ENCODE peak calls at places on chromosomes 1 and 21, in eight cellular contexts. D, C, K, G, Y, M, A and W are unnamed samples.

GRCh38 chr1:226400519-226401406 is 7.1 kb downstream of the PARP1 start:
- DNase-seq in D (no peak), C (no peak), K (no peak), G (no peak), Y (no peak), M (no peak), A (no peak), W (no peak)

GRCh38 chr1:104878203-104878911 is 1128.7 kb downstream of the AMY1C start:
- DNase-seq in D (no peak), C (no peak), K (no peak), G (no peak), Y (no peak), M (no peak), A (no peak), W (no peak)

GRCh38 chr1:53241828-53242227 is 3.5 kb upstream of the MAGOH start:
- DNase-seq in D (no peak), C (no peak), K (no peak), G (no peak), Y (no peak), M (no peak), A (no peak), W (no peak)

GRCh38 chr1:53246261-53247134 is 8.2 kb upstream of the MAGOH start:
- DNase-seq in D (no peak), C (no peak), K (peak; percentile 43), G (no peak), Y (no peak), M (no peak), A (no peak), W (peak; percentile 98)

GRCh38 chr1:37186246-37186756 is 152.0 kb upstream of the GRIK3 start:
- DNase-seq in D (no peak), C (peak; percentile 81), K (no peak), G (no peak), Y (no peak), M (no peak), A (no peak), W (no peak)

GRCh38 chr1:7267493-7267892 is 482.2 kb downstream of the CAMTA1 start:
- DNase-seq in D (no peak), C (no peak), K (peak; percentile 82), G (no peak), Y (no peak), M (no peak), A (no peak), W (no peak)

GRCh38 chr21:45898781-45899180 is 82.8 kb upstream of the COL6A1 start:
- DNase-seq in D (no peak), C (no peak), K (no peak), G (no peak), Y (no peak), M (no peak), A (peak; percentile 28), W (no peak)

GRCh38 chr1:55217226-55217996 is 2.2 kb upstream of the USP24 start:
- DNase-seq in D (no peak), C (no peak), K (no peak), G (peak; percentile 81), Y (peak; percentile 14), M (peak; percentile 30), A (no peak), W (no peak)

GRCh38 chr1:66374561-66375111 is 159.3 kb upstream of the SGIP1 start:
- DNase-seq in D (no peak), C (no peak), K (peak; percentile 85), G (peak; percentile 8), Y (no peak), M (no peak), A (no peak), W (peak; percentile 44)

GRCh38 chr1:204359474-204360255 is at the start of gene PLEKHA6:
- DNase-seq in D (peak; percentile 37), C (no peak), K (peak; percentile 24), G (no peak), Y (no peak), M (no peak), A (no peak), W (no peak)

GRCh38 chr1:225660544-225660946 is 7.6 kb upstream of the ENAH start:
- DNase-seq in D (no peak), C (no peak), K (no peak), G (no peak), Y (no peak), M (no peak), A (no peak), W (no peak)

GRCh38 chr1:234239515-234239914 is 133.7 kb upstream of the COA6 start:
- DNase-seq in D (no peak), C (no peak), K (no peak), G (no peak), Y (no peak), M (no peak), A (no peak), W (no peak)

GRCh38 chr1:109478806-109479205 is 4.9 kb upstream of the ATXN7L2 start:
- DNase-seq in D (no peak), C (no peak), K (no peak), G (peak; percentile 45), Y (no peak), M (no peak), A (no peak), W (no peak)
- TF ChIP-seq CTCF in D (no peak), C (no peak), K (no peak), G (no peak), Y (no peak), M (no peak), A (no peak), W (no peak)

GRCh38 chr21:33700491-33700890 is 58.2 kb downstream of the ITSN1 start:
- DNase-seq in D (no peak), C (no peak), K (no peak), G (no peak), Y (no peak), M (no peak), A (no peak), W (no peak)

GRCh38 chr21:33695785-33696184 is 53.5 kb downstream of the ITSN1 start:
- DNase-seq in D (no peak), C (no peak), K (no peak), G (no peak), Y (no peak), M (no peak), A (no peak), W (no peak)

GRCh38 chr21:33703750-33704606 is 61.7 kb downstream of the ITSN1 start:
- DNase-seq in D (no peak), C (no peak), K (no peak), G (no peak), Y (no peak), M (no peak), A (no peak), W (no peak)

GRCh38 chr21:33699277-33699676 is 57.0 kb downstream of the ITSN1 start:
- DNase-seq in D (no peak), C (no peak), K (no peak), G (no peak), Y (no peak), M (no peak), A (no peak), W (no peak)

DNA sequence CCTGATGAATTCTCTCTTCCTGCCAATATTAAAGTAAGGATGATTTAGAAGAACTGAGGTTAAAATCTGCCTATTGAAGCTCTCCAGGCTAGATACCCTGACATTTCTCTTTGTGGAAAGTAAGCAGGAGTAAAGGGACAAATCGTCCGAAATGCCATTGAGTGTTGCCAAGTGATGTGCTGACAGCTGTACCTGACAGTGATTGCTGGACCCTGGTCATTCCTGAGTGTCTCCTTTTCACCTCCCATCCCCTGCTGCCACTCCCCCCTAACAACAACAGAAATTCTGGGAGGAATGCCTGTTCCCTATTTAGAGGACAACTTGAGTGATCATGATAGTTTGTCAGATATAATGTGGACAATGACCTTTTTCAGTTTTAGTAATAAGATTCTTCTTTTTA is 55.8 kb downstream of the ITSN1 start:
- DNase-seq in D (no peak), C (no peak), K (no peak), G (no peak), Y (no peak), M (no peak), A (no peak), W (no peak)
- TF ChIP-seq CTCF in D (no peak), C (no peak), K (no peak), G (no peak), Y (no peak), M (no peak), A (no peak), W (no peak)

GRCh38 chr1:51170342-51170741 is 65.7 kb upstream of the RNF11 start:
- DNase-seq in D (no peak), C (no peak), K (peak; percentile 41), G (peak; percentile 61), Y (no peak), M (no peak), A (no peak), W (no peak)

GRCh38 chr1:51165540-51165939 is 63.5 kb downstream of the C1orf185 start:
- DNase-seq in D (no peak), C (no peak), K (no peak), G (no peak), Y (no peak), M (no peak), A (no peak), W (no peak)

GRCh38 chr1:51168266-51168845 is 66.3 kb downstream of the C1orf185 start:
- DNase-seq in D (no peak), C (no peak), K (peak; percentile 12), G (peak; percentile 7), Y (no peak), M (no peak), A (no peak), W (no peak)

DNA sequence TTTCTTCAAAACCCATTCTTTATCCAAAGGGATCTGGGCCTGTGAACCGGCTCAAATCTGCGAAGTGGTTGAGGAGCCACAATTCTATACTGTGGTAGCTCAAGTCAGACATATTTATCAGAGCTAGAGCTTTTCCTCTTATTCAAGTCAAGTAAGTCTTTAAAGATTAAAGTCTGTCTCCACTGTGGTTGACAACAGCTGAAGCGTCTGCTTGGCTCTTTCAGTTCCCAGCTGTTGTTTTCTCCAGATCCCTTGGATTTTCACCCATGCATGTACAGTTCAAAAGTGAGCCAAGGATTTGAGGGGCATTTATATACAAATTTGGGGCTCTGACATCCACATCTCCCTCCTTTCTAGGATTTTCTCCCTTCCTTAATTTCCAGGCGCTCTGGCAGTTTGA is 66.9 kb downstream of the C1orf185 start:
- DNase-seq in D (no peak), C (no peak), K (no peak), G (no peak), Y (no peak), M (no peak), A (no peak), W (no peak)
- TF ChIP-seq CTCF in D (no peak), C (no peak), K (no peak), G (no peak), Y (no peak), M (no peak), A (no peak), W (no peak)

GRCh38 chr1:243346481-243346880 is 90.6 kb downstream of the SDCCAG8 start:
- DNase-seq in D (no peak), C (no peak), K (no peak), G (no peak), Y (no peak), M (no peak), A (no peak), W (no peak)

GRCh38 chr1:243341074-243341473 is 85.2 kb downstream of the SDCCAG8 start:
- DNase-seq in D (no peak), C (no peak), K (peak; percentile 8), G (no peak), Y (no peak), M (no peak), A (no peak), W (no peak)

GRCh38 chr1:243345205-243345604 is 89.4 kb downstream of the SDCCAG8 start:
- DNase-seq in D (no peak), C (no peak), K (no peak), G (no peak), Y (no peak), M (no peak), A (no peak), W (no peak)

GRCh38 chr1:243346016-243346415 is 90.2 kb downstream of the SDCCAG8 start:
- DNase-seq in D (no peak), C (no peak), K (no peak), G (no peak), Y (no peak), M (no peak), A (no peak), W (no peak)

GRCh38 chr1:243343970-243344749 is 88.3 kb downstream of the SDCCAG8 start:
- DNase-seq in D (no peak), C (no peak), K (no peak), G (no peak), Y (no peak), M (no peak), A (no peak), W (no peak)
- TF ChIP-seq CTCF in D (peak; percentile 64), C (peak; percentile 60), K (peak; percentile 43), G (peak; percentile 17), Y (peak; percentile 90), M (no peak), A (peak; percentile 68), W (peak; percentile 30)